ENCODE peak calls at places on chromosomes 7 and 10, in ten cellular contexts. R, B, T, Z, C, O, F, X, M and P are unnamed samples.

GRCh38 chr10:79346388-79347225 is 662 bp upstream of the PPIF start:
- DNase-seq in X (no peak), Z (peak), O (no peak), F (no peak), C (no peak), M (no peak), B (no peak), T (peak), R (no peak), P (peak)

GRCh38 chr7:17408245-17408903 is 109.9 kb downstream of the AHR start:
- DNase-seq in Z (no peak), T (no peak), R (peak), X (no peak), B (peak), O (peak), F (no peak), M (peak), C (no peak), P (no peak)

GRCh38 chr7:134553976-134554375 is 5.1 kb downstream of the AKR1B15 start:
- DNase-seq in C (no peak), T (no peak), B (no peak), F (no peak), O (no peak), R (no peak), X (no peak), Z (no peak), M (no peak), P (peak)

GRCh38 chr7:131525820-131526219 is 30.6 kb downstream of the PODXL start:
- DNase-seq in R (no peak), F (no peak), Z (no peak), O (no peak), T (no peak), X (no peak), M (no peak), C (no peak), B (no peak), P (no peak)

GRCh38 chr10:18545626-18546025 is 105.8 kb downstream of the NSUN6 start:
- DNase-seq in X (no peak), O (no peak), T (no peak), B (no peak), F (no peak), M (no peak), Z (no peak), R (no peak), C (no peak), P (no peak)

GRCh38 chr7:121510858-121511482 is 114.9 kb upstream of the FAM3C start:
- DNase-seq in M (no peak), X (no peak), F (no peak), C (no peak), T (no peak), R (no peak), Z (no peak), O (no peak), B (no peak), P (no peak)

GRCh38 chr10:31648966-31649365 is 279.7 kb downstream of the ARHGAP12 start:
- DNase-seq in F (no peak), B (no peak), M (peak), C (no peak), Z (no peak), X (no peak), O (no peak), T (no peak), R (no peak), P (no peak)

GRCh38 chr7:28165971-28166955 is 14.3 kb downstream of the JAZF1 start:
- DNase-seq in M (peak), Z (no peak), F (no peak), X (no peak), C (no peak), T (no peak), R (peak), O (no peak), B (no peak), P (no peak)

GRCh38 chr7:79298145-79298760 is 155.2 kb downstream of the MAGI2 start:
- DNase-seq in B (no peak), Z (peak), M (peak), X (no peak), R (peak), F (no peak), T (peak), O (peak), C (no peak), P (peak)